ENCODE peak calls at places on chromosome 7, in six cellular contexts. J, K, C, M, N and S are unnamed samples.

GRCh38 chr7:29278362-29279070 is 83.9 kb downstream of the CHN2 start:
- DNase-seq in N (no peak), M (no peak), K (no peak), C (no peak), J (no peak), S (no peak)

GRCh38 chr7:155466814-155467675 is 9.1 kb downstream of the EN2 start:
- DNase-seq in M (no peak), J (no peak), C (peak), N (no peak), K (no peak), S (peak)

GRCh38 chr7:7843972-7844371 is 124.6 kb upstream of the GLCCI1 start:
- DNase-seq in N (no peak), K (no peak), C (no peak), M (no peak), J (no peak), S (no peak)

GRCh38 chr7:78473011-78473410 is 674.4 kb downstream of the PHTF2 start:
- DNase-seq in N (no peak), M (no peak), J (no peak), C (no peak), K (no peak), S (no peak)

GRCh38 chr7:97015279-97015678 is 9.4 kb downstream of the DLX5 start:
- DNase-seq in K (no peak), N (no peak), M (no peak), J (no peak), C (no peak), S (no peak)

GRCh38 chr7:139914861-139915300 is 85.8 kb downstream of the TBXAS1 start:
- DNase-seq in M (no peak), J (no peak), N (no peak), C (no peak), K (no peak), S (no peak)

GRCh38 chr7:20064974-20065862 is 152.0 kb downstream of the MACC1 start:
- DNase-seq in N (no peak), K (no peak), C (no peak), M (peak), J (no peak), S (no peak)

GRCh38 chr7:142153400-142153799 is 41.9 kb downstream of the MGAM2 start:
- DNase-seq in C (no peak), J (no peak), K (no peak), M (no peak), N (no peak), S (no peak)

GRCh38 chr7:21427861-21428641 is at the start of gene SP4:
- DNase-seq in J (peak), N (peak), M (peak), K (peak), C (peak), S (peak)

GRCh38 chr7:7539152-7539551 is 3.5 kb upstream of the COL28A1 start:
- DNase-seq in N (no peak), J (no peak), K (no peak), C (no peak), M (no peak), S (no peak)

GRCh38 chr7:21543528-21544302 is 876 bp downstream of the DNAH11 start:
- DNase-seq in J (no peak), N (no peak), K (peak), M (no peak), C (no peak), S (no peak)

GRCh38 chr7:20246236-20246635 is 29.1 kb upstream of the MACC1 start:
- DNase-seq in J (no peak), N (no peak), M (no peak), K (no peak), C (no peak), S (no peak)

GRCh38 chr7:150358433-150358832 is 10.2 kb upstream of the REPIN1 start:
- DNase-seq in J (no peak), K (no peak), C (no peak), M (no peak), N (no peak), S (no peak)